ENCODE peak calls at places on chromosome 20, in four cellular contexts. P is A549, F is fibroblast of pulmonary artery, I is transverse colon. K is an unnamed sample.

GRCh38 chr20:60008130-60008808 is 50.0 kb downstream of the CDH26 start:
- DNase-seq in P (no peak), I (no peak), F (no peak), K (no peak)

GRCh38 chr20:5529331-5530142 is 212.8 kb upstream of the PROKR2 start:
- DNase-seq in I (peak; percentile 92), F (peak; percentile 81), P (peak; percentile 77), K (peak; percentile 83)

GRCh38 chr20:32059189-32059588 is 7.1 kb downstream of the HCK start:
- DNase-seq in I (no peak), F (no peak), P (no peak), K (no peak)

GRCh38 chr20:2762578-2763131 is 37.8 kb downstream of the CPXM1 start:
- DNase-seq in I (no peak), F (no peak), P (no peak), K (no peak)

GRCh38 chr20:5056801-5057599 is 55.7 kb upstream of the SLC23A2 start:
- DNase-seq in P (peak; percentile 77), F (peak; percentile 40), I (peak; percentile 55), K (peak; percentile 36)

GRCh38 chr20:1920826-1921225 is 25.6 kb downstream of the SIRPA start:
- DNase-seq in I (no peak), P (no peak), F (no peak), K (no peak)

GRCh38 chr20:17287998-17288397 is 61.2 kb downstream of the PCSK2 start:
- DNase-seq in I (no peak), F (no peak), P (no peak), K (no peak)

GRCh38 chr20:53774487-53775203 is 181.0 kb upstream of the ZNF217 start:
- DNase-seq in F (peak; percentile 94), P (peak; percentile 87), I (no peak), K (peak; percentile 96)

GRCh38 chr20:63696311-63696627 is 183 bp upstream of the TNFRSF6B start:
- DNase-seq in F (no peak), P (no peak), I (peak; percentile 60), K (no peak)

GRCh38 chr20:49913399-49914047 is 1.8 kb downstream of the SPATA2 start:
- DNase-seq in F (no peak), I (no peak), P (no peak), K (no peak)

GRCh38 chr20:16434087-16434664 is 139.1 kb downstream of the KIF16B start:
- DNase-seq in P (peak; percentile 47), I (peak; percentile 44), F (peak; percentile 44), K (peak; percentile 48)

GRCh38 chr20:8855315-8855714 is 213.6 kb upstream of the PLCB4 start:
- DNase-seq in P (no peak), I (no peak), F (peak; percentile 54), K (peak; percentile 67)

GRCh38 chr20:19022791-19023448 is 189.5 kb upstream of the SLC24A3 start:
- DNase-seq in I (no peak), F (no peak), P (no peak), K (no peak)

GRCh38 chr20:16243470-16243869 is 329.8 kb downstream of the KIF16B start:
- DNase-seq in I (no peak), P (no peak), F (no peak), K (no peak)

DNA sequence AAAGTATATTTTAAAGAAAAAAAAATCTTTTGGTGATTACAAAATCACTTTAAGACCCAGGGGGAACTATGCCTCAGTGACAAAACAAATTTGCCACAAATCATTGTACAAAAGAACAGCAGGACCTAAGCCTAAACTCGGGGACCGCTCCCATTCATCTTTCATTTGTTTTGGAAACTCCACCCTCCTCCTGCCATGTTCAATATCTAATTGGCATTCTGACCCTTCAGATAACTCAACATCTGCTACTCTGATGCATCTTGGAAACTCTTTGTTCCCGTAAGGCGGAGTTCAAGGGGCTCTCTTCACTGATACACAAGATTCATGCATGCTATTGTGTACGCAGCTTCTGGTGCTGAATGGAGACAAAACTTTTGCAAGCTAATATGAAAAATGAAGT is 187.6 kb downstream of the ZFP64 start:
- DNase-seq in I (no peak), P (no peak), F (no peak), K (no peak)
- H3K4me3 ChIP-seq in I (no peak overlapping the region), P (no peak overlapping the region), F (no peak overlapping the region), K (no peak overlapping the region)

DNA sequence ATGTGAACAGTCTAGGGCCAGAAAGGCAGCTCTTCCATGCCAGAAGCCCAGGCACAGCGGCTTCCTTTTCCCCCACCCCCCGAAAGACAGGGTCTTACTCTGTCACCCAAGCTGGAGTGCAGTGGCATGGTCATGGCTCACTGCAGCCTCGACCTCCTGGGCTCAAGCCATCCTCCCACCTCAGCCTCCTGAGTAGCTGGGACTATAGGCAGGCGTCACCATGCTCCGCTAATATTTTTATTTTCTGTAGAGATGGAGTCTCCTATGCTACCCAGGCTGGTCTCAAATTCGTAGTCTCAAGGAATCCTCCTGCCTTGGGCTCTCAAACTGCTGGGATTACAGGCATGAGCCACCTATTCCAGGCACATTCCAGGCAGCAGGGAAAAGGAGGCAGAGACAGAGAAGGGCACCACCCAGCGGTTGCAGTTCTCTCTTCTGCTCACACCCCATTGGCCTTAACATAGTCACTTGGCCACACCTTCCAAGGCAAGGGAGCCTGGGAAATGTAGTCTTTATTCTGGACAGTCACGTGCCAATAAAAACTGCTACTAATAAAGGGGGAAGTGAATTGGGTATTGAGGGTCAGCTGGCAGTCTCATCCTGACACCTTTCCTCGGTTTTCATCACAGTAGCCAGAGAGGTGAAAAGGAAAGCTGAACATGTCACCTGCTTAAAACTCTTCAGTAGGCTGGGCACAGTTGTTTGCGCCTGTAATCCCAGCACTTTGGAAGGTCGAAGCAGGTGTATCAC is 205.9 kb downstream of the ZMYND8 start:
- DNase-seq in P (peak; percentile 72), F (peak; percentile 84), I (peak; percentile 66), K (peak; percentile 85)
- TF ChIP-seq CTCF in P (peak; percentile 66), F (peak; percentile 80), I (peak; percentile 64), K (peak; percentile 84)

GRCh38 chr20:62475819-62476073 is at the start of gene GATA5:
- DNase-seq in P (no peak), I (no peak), F (no peak), K (no peak)
- H3K4me3 ChIP-seq in P (peak within 1 kb of the TSS; percentile 50), I (peak within 1 kb of the TSS; percentile 30), F (no peak within 1 kb of the TSS), K (peak within 1 kb of the TSS; percentile 22)

GRCh38 chr20:38725458-38725958 is 1.2 kb downstream of the SLC32A1 start:
- DNase-seq in F (no peak), I (no peak), P (no peak), K (no peak)

GRCh38 chr20:38727602-38728236 is 3.4 kb downstream of the SLC32A1 start:
- DNase-seq in P (no peak), F (no peak), I (no peak), K (no peak)

GRCh38 chr20:38725959-38726848 is 1.9 kb downstream of the SLC32A1 start:
- DNase-seq in I (peak; percentile 29), F (peak; percentile 39), P (peak; percentile 84), K (peak; percentile 47)

GRCh38 chr20:38728237-38728761 is 4.0 kb downstream of the SLC32A1 start:
- DNase-seq in F (no peak), I (no peak), P (no peak), K (no peak)

DNA sequence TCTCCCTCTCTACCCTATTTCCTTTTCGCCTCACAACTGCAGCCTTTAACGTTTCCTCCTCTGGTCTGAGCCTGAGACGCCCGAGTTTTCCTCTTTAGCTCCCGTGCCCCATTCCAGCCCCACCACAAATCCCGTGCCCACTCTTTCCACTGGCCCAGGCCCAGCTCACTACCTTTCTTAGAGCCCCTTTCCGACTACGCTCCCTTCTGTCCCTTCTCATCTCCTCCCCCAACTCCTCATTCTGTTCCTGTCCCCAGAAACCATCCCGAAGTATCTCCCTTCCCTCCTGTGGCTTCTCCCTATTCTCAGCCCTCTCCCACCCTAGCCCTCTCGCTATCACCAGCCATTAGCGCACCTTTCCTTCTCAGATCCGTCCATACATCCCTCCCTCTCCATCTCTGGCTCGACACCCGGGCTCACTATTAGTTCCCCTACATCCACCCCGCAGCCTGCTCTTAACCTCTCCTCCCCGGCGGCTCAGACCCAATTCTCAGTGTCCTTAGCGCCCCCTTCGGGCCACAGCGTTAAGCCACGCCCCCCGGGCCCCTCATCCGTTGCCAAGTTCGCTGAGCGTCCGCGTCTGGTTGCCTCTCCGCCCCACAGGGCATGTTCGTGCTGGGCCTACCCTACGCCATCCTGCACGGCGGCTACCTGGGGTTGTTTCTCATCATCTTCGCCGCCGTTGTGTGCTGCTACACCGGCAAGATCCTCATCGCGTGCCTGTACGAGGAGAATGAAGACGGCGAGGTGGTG is 2.7 kb downstream of the SLC32A1 start:
- DNase-seq in P (no peak), F (peak; percentile 18), I (no peak), K (no peak)
- TF ChIP-seq CTCF in P (no peak), F (peak; percentile 27), I (no peak), K (peak; percentile 19)

GRCh38 chr20:36541227-36542018 is at the start of gene MYL9:
- DNase-seq in F (peak; percentile 77), P (no peak), I (peak; percentile 89), K (peak; percentile 85)

GRCh38 chr20:36542516-36543186 is 1.3 kb downstream of the MYL9 start:
- DNase-seq in F (no peak), I (no peak), P (no peak), K (no peak)

GRCh38 chr20:36544134-36545018 is 3.1 kb downstream of the MYL9 start:
- DNase-seq in F (peak; percentile 64), I (no peak), P (no peak), K (peak; percentile 68)

GRCh38 chr20:36542019-36542488 is 735 bp downstream of the MYL9 start:
- DNase-seq in P (no peak), I (peak; percentile 38), F (peak; percentile 64), K (peak; percentile 64)

GRCh38 chr20:36543187-36544133 is 2.1 kb downstream of the MYL9 start:
- DNase-seq in F (peak; percentile 69), I (peak; percentile 60), P (no peak), K (peak; percentile 80)
- H3K4me3 ChIP-seq in F (peak overlapping the region; percentile 87), I (peak overlapping the region; percentile 59), P (no peak overlapping the region), K (peak overlapping the region; percentile 19)

K was measured in cardiac fibroblast.